ENCODE peak calls at places on chromosomes 13 and 19, in six cellular contexts. M, I, N, C, B and E are unnamed samples.

GRCh38 chr13:60627071-60627686 is 230.2 kb downstream of the TDRD3 start:
- DNase-seq in M (peak), I (no peak), N (peak), C (no peak), B (no peak), E (peak)

GRCh38 chr13:80428344-80429096 is 87.6 kb upstream of the SPRY2 start:
- DNase-seq in M (no peak), I (no peak), N (no peak), C (no peak), B (no peak), E (no peak)

GRCh38 chr19:40800339-40800996 is 1.5 kb downstream of the EGLN2 start:
- DNase-seq in M (no peak), I (no peak), N (no peak), C (no peak), B (no peak), E (no peak)

GRCh38 chr19:1076951-1077350 is 10.0 kb downstream of the ARHGAP45 start:
- DNase-seq in M (peak), I (peak), N (no peak), C (peak), B (peak), E (no peak)

GRCh38 chr13:21014666-21015170 is 46.7 kb downstream of the LATS2 start:
- DNase-seq in M (peak), I (peak), N (peak), C (peak), B (no peak), E (peak)

GRCh38 chr19:18846862-18847515 is 15.2 kb downstream of the UPF1 start:
- DNase-seq in M (peak), I (peak), N (peak), C (peak), B (peak), E (peak)

GRCh38 chr19:10112037-10112751 is 701 bp downstream of the P2RY11 start:
- DNase-seq in M (peak), I (no peak), N (no peak), C (no peak), B (peak), E (no peak)

GRCh38 chr19:47142779-47143178 is 12.1 kb downstream of the SAE1 start:
- DNase-seq in M (no peak), I (no peak), N (no peak), C (no peak), B (no peak), E (no peak)

GRCh38 chr13:79621902-79622301 is 140.9 kb downstream of the NDFIP2 start:
- DNase-seq in M (no peak), I (no peak), N (no peak), C (no peak), B (no peak), E (no peak)

GRCh38 chr13:53189162-53189561 is 160.5 kb downstream of the OLFM4 start:
- DNase-seq in M (no peak), I (no peak), N (no peak), C (no peak), B (no peak), E (no peak)
- TF ChIP-seq CTCF in M (no peak), I (no peak), N (no peak), C (peak), B (no peak), E (no peak)

GRCh38 chr13:101429733-101430132 is 13.4 kb upstream of the NALCN start:
- DNase-seq in M (no peak), I (no peak), N (no peak), C (no peak), B (no peak), E (no peak)

GRCh38 chr13:101425156-101425471 is 8.8 kb upstream of the NALCN start:
- DNase-seq in M (no peak), I (no peak), N (no peak), C (no peak), B (no peak), E (no peak)

GRCh38 chr13:101424381-101425155 is 8.3 kb upstream of the NALCN start:
- DNase-seq in M (peak), I (no peak), N (peak), C (no peak), B (no peak), E (peak)

GRCh38 chr13:101423872-101424271 is 7.6 kb upstream of the NALCN start:
- DNase-seq in M (no peak), I (no peak), N (no peak), C (no peak), B (no peak), E (no peak)

DNA sequence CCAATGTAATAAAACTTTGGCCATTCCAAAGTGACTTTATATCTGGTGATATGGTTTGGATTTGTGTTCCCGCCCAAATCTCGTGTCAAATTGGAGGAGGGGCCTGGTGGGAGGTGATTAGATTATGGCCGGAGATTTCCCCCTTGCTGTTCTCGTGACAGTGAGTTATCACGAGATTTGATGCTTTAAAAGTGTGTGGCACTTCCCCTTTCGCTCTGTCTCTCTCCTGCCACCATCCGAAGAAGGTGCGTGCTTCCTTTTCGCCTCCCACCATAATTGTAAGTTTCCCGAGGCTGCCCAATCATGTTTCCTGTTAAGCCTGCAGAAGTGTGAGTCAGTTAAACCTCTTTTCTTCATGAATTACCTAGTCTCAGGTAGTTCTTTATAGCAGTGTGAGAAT is 9.3 kb upstream of the NALCN start:
- DNase-seq in M (no peak), I (no peak), N (no peak), C (no peak), B (no peak), E (no peak)
- H3K4me3 ChIP-seq in M (no peak), I (no peak), N (no peak), C (no peak), B (no peak), E (no peak)

GRCh38 chr13:101115762-101116161 is 300.5 kb downstream of the NALCN start:
- DNase-seq in M (peak), I (no peak), N (peak), C (no peak), B (no peak), E (peak)
- TF ChIP-seq CTCF in M (peak), I (no peak), N (peak), C (no peak), B (no peak), E (no peak)

GRCh38 chr13:42307461-42307860 is 35.5 kb downstream of the AKAP11 start:
- DNase-seq in M (no peak), I (no peak), N (no peak), C (no peak), B (no peak), E (no peak)

GRCh38 chr13:42318570-42318969 is 46.6 kb downstream of the AKAP11 start:
- DNase-seq in M (no peak), I (no peak), N (no peak), C (no peak), B (no peak), E (no peak)

DNA sequence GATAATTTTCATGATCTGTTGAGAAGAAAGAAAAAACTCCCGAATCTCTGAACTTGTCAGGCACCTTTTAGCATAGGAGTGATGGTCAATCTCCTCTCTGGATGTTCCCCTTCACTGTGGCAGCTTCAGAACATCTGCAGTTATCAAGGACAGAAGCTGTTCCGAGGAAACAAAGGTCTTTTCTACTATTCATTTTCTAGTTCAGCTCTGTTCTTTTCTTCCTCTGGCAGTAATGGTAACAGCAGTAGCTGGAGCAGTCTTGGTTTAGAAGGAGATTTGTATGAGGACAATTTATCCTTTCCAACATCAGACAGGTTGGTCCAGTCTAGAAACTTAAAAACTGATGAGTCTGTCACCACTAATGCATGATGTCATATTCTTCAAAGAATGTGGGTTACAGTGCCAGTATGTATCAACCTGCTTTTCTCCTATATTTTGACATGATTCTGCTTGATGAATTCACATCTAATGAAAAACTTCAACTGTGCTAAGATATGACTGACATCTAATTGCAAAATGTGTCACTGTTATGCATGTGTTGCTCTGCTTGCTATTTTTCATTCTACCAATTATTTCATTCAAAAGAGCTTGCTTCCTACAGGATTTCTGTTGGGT is 41.0 kb downstream of the AKAP11 start:
- DNase-seq in M (peak), I (no peak), N (no peak), C (no peak), B (no peak), E (no peak)
- H3K4me3 ChIP-seq in M (no peak), I (no peak), N (no peak), C (no peak), B (no peak), E (no peak)

GRCh38 chr19:20565321-20566018 is at the start of gene ZNF737:
- DNase-seq in M (peak), I (peak), N (peak), C (peak), B (peak), E (peak)
- TF ChIP-seq CTCF in M (no peak), I (peak), N (peak), C (peak), B (peak), E (peak)

GRCh38 chr13:33487575-33488243 is 202.2 kb upstream of the STARD13 start:
- DNase-seq in M (peak), I (no peak), N (peak), C (no peak), B (no peak), E (peak)
- H3K4me3 ChIP-seq in M (no peak), I (no peak), N (no peak), C (peak), B (no peak), E (peak)

GRCh38 chr19:16495982-16496612 is at the start of the genes C19orf44 and CALR3:
- DNase-seq in M (peak), I (peak), N (peak), C (peak), B (peak), E (peak)
- TF ChIP-seq CTCF in M (no peak), I (no peak), N (no peak), C (peak), B (no peak), E (peak)

GRCh38 chr19:4369109-4369887 is 25.9 kb downstream of the MPND start:
- DNase-seq in M (no peak), I (no peak), N (no peak), C (peak), B (peak), E (peak)
- H3K4me3 ChIP-seq in M (no peak), I (no peak), N (no peak), C (peak), B (peak), E (no peak)

DNA sequence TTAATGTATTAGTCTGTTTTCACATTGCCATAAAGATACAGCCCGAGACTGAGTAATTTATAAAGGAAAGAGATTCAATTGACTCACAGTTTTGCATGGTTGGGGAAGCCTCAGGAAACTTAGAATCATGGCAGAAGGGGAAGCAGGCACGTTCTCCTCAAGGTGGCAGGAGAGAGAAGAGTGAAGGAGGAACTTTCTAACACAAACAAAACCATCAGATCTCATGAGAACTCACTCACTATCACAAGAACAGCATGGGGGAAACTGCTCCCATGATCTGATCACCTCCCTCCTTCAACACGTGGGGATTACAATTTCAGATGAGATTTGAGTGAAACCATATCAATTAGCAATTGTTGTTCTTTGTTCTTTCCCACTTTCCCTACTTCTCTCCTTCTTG is 689.0 kb upstream of the SLITRK1 start:
- DNase-seq in M (no peak), I (no peak), N (no peak), C (no peak), B (no peak), E (no peak)
- TF ChIP-seq CTCF in M (no peak), I (no peak), N (no peak), C (peak), B (no peak), E (no peak)